ENCODE peak calls at places on chromosomes 16 and 17, in six cellular contexts. X is NB4, E is fibroblast of the aortic adventitia, W is cardiac fibroblast, G is AG04450, U is brain microvascular endothelial cell. A is an unnamed sample.

GRCh38 chr16:66523861-66524354 is 26.0 kb downstream of the TK2 start:
- DNase-seq in X (peak), E (no peak), W (peak), G (no peak), U (no peak), A (no peak)

GRCh38 chr16:85567101-85567866 is 45.8 kb upstream of the GSE1 start:
- DNase-seq in X (peak), E (no peak), W (no peak), G (no peak), U (no peak), A (no peak)

GRCh38 chr16:58121132-58121531 is 8.0 kb downstream of the CFAP20 start:
- DNase-seq in X (no peak), E (no peak), W (no peak), G (no peak), U (no peak), A (no peak)

GRCh38 chr16:82633964-82634600 is 7.3 kb downstream of the CDH13 start:
- DNase-seq in X (no peak), E (peak), W (peak), G (no peak), U (no peak), A (no peak)

GRCh38 chr17:73240561-73240960 is 21.1 kb downstream of the CPSF4L start:
- DNase-seq in X (no peak), E (no peak), W (no peak), G (no peak), U (no peak), A (no peak)

GRCh38 chr17:77435272-77436057 is 294.7 kb downstream of the SEC14L1 start:
- DNase-seq in X (no peak), E (no peak), W (no peak), G (no peak), U (no peak), A (no peak)

GRCh38 chr16:66619534-66620418 is 15.3 kb downstream of the CMTM3 start:
- DNase-seq in X (peak), E (peak), W (peak), G (no peak), U (peak), A (peak)

GRCh38 chr17:39663688-39664580 is 1.2 kb upstream of the TCAP start:
- DNase-seq in X (no peak), E (no peak), W (no peak), G (no peak), U (no peak), A (no peak)

GRCh38 chr17:63695889-63696288 is 4.0 kb downstream of the LIMD2 start:
- DNase-seq in X (peak), E (no peak), W (no peak), G (no peak), U (no peak), A (no peak)

GRCh38 chr17:6061290-6061689 is 8.9 kb upstream of the WSCD1 start:
- DNase-seq in X (no peak), E (peak), W (peak), G (no peak), U (peak), A (no peak)

GRCh38 chr17:60390223-60390622 is 1.7 kb downstream of the USP32 start:
- DNase-seq in X (peak), E (peak), W (peak), G (no peak), U (peak), A (no peak)

GRCh38 chr17:62692721-62693431 is 65.4 kb downstream of the MRC2 start:
- DNase-seq in X (peak), E (peak), W (peak), G (no peak), U (no peak), A (no peak)

GRCh38 chr16:25138130-25138529 is 26.6 kb downstream of the LCMT1 start:
- DNase-seq in X (no peak), E (no peak), W (no peak), G (no peak), U (no peak), A (no peak)

GRCh38 chr16:25140459-25140858 is 28.9 kb downstream of the LCMT1 start:
- DNase-seq in X (no peak), E (no peak), W (peak), G (no peak), U (peak), A (no peak)

GRCh38 chr16:25134306-25134705 is 22.8 kb downstream of the LCMT1 start:
- DNase-seq in X (peak), E (no peak), W (no peak), G (no peak), U (peak), A (no peak)

GRCh38 chr16:25135239-25135878 is 23.8 kb downstream of the LCMT1 start:
- DNase-seq in X (no peak), E (peak), W (peak), G (peak), U (peak), A (no peak)
- TF ChIP-seq CTCF in X (no peak), E (peak), W (peak), G (peak), U (peak), A (no peak)

DNA sequence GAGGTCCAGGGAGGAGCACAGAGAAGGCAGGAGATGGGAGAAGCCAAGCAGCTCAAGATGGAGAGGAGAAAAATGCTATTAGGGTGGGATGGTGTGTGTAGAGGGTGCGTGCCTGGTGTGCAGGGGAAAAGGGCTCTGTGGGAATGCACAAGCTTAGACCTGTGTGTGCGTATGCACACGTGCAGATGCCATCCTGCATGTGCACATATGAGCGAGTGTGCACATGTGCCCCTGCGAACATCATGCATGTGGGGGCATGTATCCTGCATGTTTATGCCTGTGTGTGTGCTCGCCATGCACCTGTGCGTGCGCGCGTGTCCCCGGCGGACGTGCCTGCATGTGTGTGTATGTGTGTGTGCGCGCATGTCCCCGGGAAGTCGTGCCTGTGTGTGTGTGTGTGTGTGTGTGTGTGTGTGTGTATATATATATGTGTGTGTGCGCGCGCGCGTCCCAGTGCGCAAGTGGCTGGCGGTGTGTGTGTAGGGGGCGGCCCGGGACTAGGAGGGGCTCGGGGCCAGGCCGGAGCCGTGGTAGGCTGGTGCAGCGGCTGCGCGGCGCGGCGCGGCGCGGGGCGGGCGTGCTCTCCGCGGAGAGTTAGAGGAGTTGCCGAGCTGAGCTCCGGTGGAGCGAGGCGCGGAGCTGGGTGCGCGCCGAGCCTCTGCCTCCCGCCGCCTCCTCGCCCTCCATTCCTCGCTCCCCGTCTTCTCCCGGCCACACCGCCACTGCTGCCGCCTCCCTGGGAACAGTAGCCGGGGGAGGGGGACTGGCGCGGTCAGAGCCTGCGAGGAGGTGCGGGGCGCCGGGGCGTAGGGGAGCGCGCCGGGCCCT is at the start of gene KCNJ12:
- DNase-seq in X (no peak), E (no peak), W (peak), G (no peak), U (no peak), A (no peak)
- TF ChIP-seq CTCF in X (no peak), E (no peak), W (no peak), G (no peak), U (no peak), A (no peak)

DNA sequence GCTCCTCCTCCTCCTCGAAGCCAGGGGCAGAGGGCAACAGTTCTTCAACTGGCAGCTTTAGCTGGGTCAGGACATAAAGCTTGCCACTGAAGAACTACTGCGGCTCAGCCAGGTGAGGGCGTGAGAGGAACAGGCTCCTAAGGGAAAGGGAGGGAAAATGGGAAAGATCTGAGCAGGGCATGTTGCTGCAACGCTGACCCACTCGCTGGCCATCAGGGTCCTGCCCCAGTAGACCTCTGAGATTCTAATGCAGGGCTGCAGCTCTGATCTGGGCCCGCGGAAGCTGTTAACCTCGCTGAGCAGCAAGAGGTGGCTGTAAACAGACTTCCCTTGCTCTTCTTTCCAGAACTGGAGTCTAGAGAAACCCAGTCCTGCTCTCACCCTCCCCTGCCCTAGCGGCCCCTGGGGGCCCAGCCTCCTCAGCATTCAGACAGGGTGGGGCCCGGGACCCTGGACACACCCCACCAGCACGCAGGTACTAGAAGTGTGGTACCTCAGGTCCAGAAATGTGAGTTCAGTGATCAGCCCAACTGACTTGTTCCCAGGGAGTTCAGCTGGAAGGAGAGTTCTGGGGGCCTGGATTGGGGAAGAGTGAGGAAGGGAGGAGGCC is 3.8 kb upstream of the TLCD2 start:
- DNase-seq in X (no peak), E (peak), W (no peak), G (no peak), U (no peak), A (peak)
- TF ChIP-seq CTCF in X (peak), E (peak), W (peak), G (peak), U (peak), A (no peak)

GRCh38 chr17:47735139-47735464 is 2.1 kb downstream of the TBX21 start:
- DNase-seq in X (no peak), E (no peak), W (no peak), G (no peak), U (no peak), A (no peak)

GRCh38 chr17:47732399-47733046 is 513 bp upstream of the TBX21 start:
- DNase-seq in X (no peak), E (no peak), W (no peak), G (no peak), U (no peak), A (no peak)

GRCh38 chr17:47731396-47731795 is 1.6 kb upstream of the TBX21 start:
- DNase-seq in X (no peak), E (no peak), W (no peak), G (no peak), U (no peak), A (peak)

GRCh38 chr17:47733414-47734288 is 615 bp downstream of the TBX21 start:
- DNase-seq in X (peak), E (no peak), W (no peak), G (no peak), U (no peak), A (peak)

DNA sequence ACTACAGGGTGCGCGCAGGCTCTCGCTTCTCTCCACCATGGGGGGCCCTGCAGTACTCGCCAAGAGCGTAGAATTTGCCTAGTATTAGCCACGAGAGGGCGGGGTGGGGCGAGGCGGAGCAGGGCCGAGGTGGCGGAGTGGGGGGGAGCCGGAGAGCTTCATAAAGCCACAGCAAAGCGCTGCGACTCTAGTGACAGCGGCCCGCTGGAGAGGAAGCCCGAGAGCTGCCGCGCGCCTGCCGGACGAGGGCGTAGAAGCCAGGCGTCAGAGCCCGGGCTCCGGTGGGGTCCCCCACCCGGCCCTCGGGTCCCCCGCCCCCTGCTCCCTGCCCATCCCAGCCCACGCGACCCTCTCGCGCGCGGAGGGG is at the start of gene TBX21:
- DNase-seq in X (peak), E (no peak), W (peak), G (no peak), U (no peak), A (peak)
- TF ChIP-seq CTCF in X (peak), E (no peak), W (no peak), G (no peak), U (peak), A (no peak)

GRCh38 chr16:12225816-12226480 is 249.4 kb downstream of the SNX29 start:
- DNase-seq in X (no peak), E (no peak), W (peak), G (no peak), U (no peak), A (no peak)

GRCh38 chr16:12231666-12232065 is 255.1 kb downstream of the SNX29 start:
- DNase-seq in X (no peak), E (peak), W (peak), G (peak), U (peak), A (no peak)

GRCh38 chr16:12228079-12228606 is 251.6 kb downstream of the SNX29 start:
- DNase-seq in X (no peak), E (no peak), W (no peak), G (no peak), U (no peak), A (no peak)

GRCh38 chr16:12229759-12230594 is 253.4 kb downstream of the SNX29 start:
- DNase-seq in X (no peak), E (peak), W (peak), G (peak), U (peak), A (no peak)

DNA sequence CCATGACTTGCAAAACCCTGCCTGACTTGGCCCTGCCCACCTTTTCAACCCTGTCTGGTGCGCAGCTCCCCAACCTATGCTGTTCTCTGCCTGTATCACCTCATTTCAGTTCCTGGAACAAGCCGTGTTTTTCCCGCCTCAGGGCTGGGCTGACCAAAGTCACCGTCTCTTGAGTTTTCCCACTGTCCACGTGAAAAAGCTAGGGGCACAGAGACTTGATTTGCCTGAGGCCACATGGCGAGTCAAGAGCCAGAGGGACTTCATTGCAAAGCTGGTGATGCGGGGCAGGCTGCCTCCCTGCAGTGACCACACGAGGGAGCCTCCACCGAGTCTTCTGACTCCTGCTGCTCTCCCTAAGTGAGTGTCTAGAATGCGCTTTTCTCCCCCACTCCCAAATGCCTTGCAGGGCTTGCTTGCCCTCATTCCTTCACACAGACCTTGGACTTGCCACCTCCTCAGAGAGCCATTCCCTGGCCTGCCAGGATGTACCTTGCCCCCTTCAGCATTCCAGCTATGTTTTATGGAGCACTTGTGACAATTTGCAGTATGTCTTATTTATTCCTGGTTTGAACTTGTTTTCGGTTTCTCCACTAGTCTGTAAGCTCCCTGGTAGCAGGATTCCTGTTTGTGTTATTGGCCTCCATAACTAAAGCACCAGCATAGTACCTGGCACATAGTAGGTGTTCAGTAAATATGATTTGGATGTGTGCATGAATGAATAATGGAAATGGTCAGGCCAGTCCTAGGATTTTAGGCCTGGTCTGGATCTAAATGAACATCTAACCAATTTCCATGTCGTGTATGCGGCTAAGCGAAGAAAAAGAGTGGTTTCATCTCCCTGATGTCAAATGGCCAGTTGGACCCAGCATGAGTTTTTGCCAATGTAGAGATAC is 252.3 kb downstream of the SNX29 start:
- DNase-seq in X (peak), E (peak), W (peak), G (peak), U (peak), A (no peak)
- TF ChIP-seq CTCF in X (peak), E (peak), W (peak), G (peak), U (peak), A (no peak)

GRCh38 chr17:8611671-8612298 is 18.7 kb downstream of the MYH10 start:
- DNase-seq in X (no peak), E (peak), W (peak), G (no peak), U (peak), A (no peak)
- TF ChIP-seq CTCF in X (no peak), E (no peak), W (no peak), G (no peak), U (no peak), A (no peak)

A was measured in coronary artery.